ENCODE peak calls at places on chromosomes 11 and 22, in five cellular contexts. One of them, this sample, is unnamed.

GRCh38 chr22:35467788-35468187 is 67.8 kb downstream of the MCM5 start:
- DNase-seq in CD14-positive monocyte: no peak
- DNase-seq in foreskin keratinocyte: no peak
- DNase-seq in RPMI7951: peak
- DNase-seq in left ventricle myocardium superior: peak
- DNase-seq in this sample: peak

GRCh38 chr22:27129266-27129665 is 471.9 kb downstream of the MIAT start:
- DNase-seq in CD14-positive monocyte: peak
- DNase-seq in foreskin keratinocyte: peak
- DNase-seq in RPMI7951: peak
- DNase-seq in left ventricle myocardium superior: no peak
- DNase-seq in this sample: peak

GRCh38 chr11:103494491-103494890 is 385.3 kb downstream of the DYNC2H1 start:
- DNase-seq in CD14-positive monocyte: no peak
- DNase-seq in foreskin keratinocyte: no peak
- DNase-seq in RPMI7951: peak
- DNase-seq in left ventricle myocardium superior: no peak
- DNase-seq in this sample: no peak

GRCh38 chr22:17258015-17258827 is 39.0 kb upstream of the ADA2 start:
- DNase-seq in CD14-positive monocyte: peak
- DNase-seq in foreskin keratinocyte: peak
- DNase-seq in RPMI7951: peak
- DNase-seq in left ventricle myocardium superior: peak
- DNase-seq in this sample: peak

GRCh38 chr11:61571337-61571736 is 9.5 kb downstream of the SYT7 start:
- DNase-seq in CD14-positive monocyte: no peak
- DNase-seq in foreskin keratinocyte: no peak
- DNase-seq in RPMI7951: no peak
- DNase-seq in left ventricle myocardium superior: no peak
- DNase-seq in this sample: no peak

GRCh38 chr22:31179345-31179744 is 19.4 kb downstream of the RNF185 start:
- DNase-seq in CD14-positive monocyte: no peak
- DNase-seq in foreskin keratinocyte: peak
- DNase-seq in RPMI7951: peak
- DNase-seq in left ventricle myocardium superior: no peak
- DNase-seq in this sample: peak

GRCh38 chr11:2883717-2884423 is 1.7 kb downstream of the CDKN1C start:
- DNase-seq in CD14-positive monocyte: peak
- DNase-seq in foreskin keratinocyte: no peak
- DNase-seq in RPMI7951: no peak
- DNase-seq in left ventricle myocardium superior: peak
- DNase-seq in this sample: no peak

GRCh38 chr22:46309526-46310085 is 12.9 kb downstream of the GTSE1 start:
- DNase-seq in CD14-positive monocyte: no peak
- DNase-seq in foreskin keratinocyte: no peak
- DNase-seq in RPMI7951: no peak
- DNase-seq in left ventricle myocardium superior: peak
- DNase-seq in this sample: no peak

GRCh38 chr11:73233704-73234402 is 15.8 kb downstream of the P2RY2 start:
- DNase-seq in CD14-positive monocyte: no peak
- DNase-seq in foreskin keratinocyte: no peak
- DNase-seq in RPMI7951: no peak
- DNase-seq in left ventricle myocardium superior: no peak
- DNase-seq in this sample: peak

GRCh38 chr11:86291466-86292262 is 10.4 kb upstream of the HIKESHI start:
- DNase-seq in CD14-positive monocyte: peak
- DNase-seq in foreskin keratinocyte: peak
- DNase-seq in RPMI7951: peak
- DNase-seq in left ventricle myocardium superior: no peak
- DNase-seq in this sample: peak

This sample was measured in fibroblast of lung.